ENCODE peak calls at places on chromosomes 16 and 17, in seven cellular contexts. G is tibial artery; O is activated CD8-positive, alpha-beta memory T cell treated with anti-CD3 and anti-CD28 coated beads, Interleukin-2, amount 50 U/mL, for 48 hours; X is retina; Y is activated T-helper 1 cell treated with Interleukin-2 at 50 U/mL for 16 hours; T is AG04449; R is testis. D is an unnamed sample.

GRCh38 chr17:30312218-30312617 is 20.5 kb upstream of the BLMH start:
- DNase-seq in G (no peak), O (no peak), X (no peak), Y (no peak), T (no peak), R (no peak), D (no peak)

GRCh38 chr17:10271004-10271620 is 72.7 kb upstream of the GAS7 start:
- DNase-seq in G (no peak), O (no peak), X (no peak), Y (no peak), T (no peak), R (no peak), D (no peak)

GRCh38 chr17:79156463-79157095 is 82.0 kb downstream of the ENGASE start:
- DNase-seq in G (no peak), O (no peak), X (no peak), Y (no peak), T (no peak), R (no peak), D (no peak)

GRCh38 chr16:9268446-9268845 is 177.0 kb downstream of the HAPSTR1 start:
- DNase-seq in G (no peak), O (no peak), X (no peak), Y (no peak), T (no peak), R (no peak), D (no peak)

GRCh38 chr17:2084766-2085647 is 30.1 kb downstream of the HIC1 start:
- DNase-seq in G (peak; percentile 81), O (no peak), X (no peak), Y (no peak), T (no peak), R (peak; percentile 68), D (no peak)

GRCh38 chr17:4710693-4711634 is 532 bp downstream of the ARRB2 start:
- DNase-seq in G (no peak), O (peak; percentile 68), X (peak; percentile 60), Y (peak; percentile 38), T (no peak), R (no peak), D (peak; percentile 84)

GRCh38 chr16:526181-527014 is 1.1 kb upstream of the CAPN15 start:
- DNase-seq in G (no peak), O (peak; percentile 70), X (no peak), Y (no peak), T (no peak), R (peak; percentile 61), D (no peak)

GRCh38 chr16:85484337-85485295 is 128.5 kb upstream of the GSE1 start:
- DNase-seq in G (no peak), O (no peak), X (no peak), Y (no peak), T (no peak), R (no peak), D (no peak)

GRCh38 chr17:4234406-4234805 is 29.4 kb downstream of the ANKFY1 start:
- DNase-seq in G (no peak), O (no peak), X (no peak), Y (no peak), T (no peak), R (no peak), D (no peak)

GRCh38 chr17:49845210-49845782 is 2.6 kb downstream of the TAC4 start:
- DNase-seq in G (peak; percentile 41), O (no peak), X (no peak), Y (no peak), T (no peak), R (peak; percentile 50), D (peak; percentile 79)

D was measured in cardiac septum.